ENCODE peak calls at places on chromosome 1, in ten cellular contexts. N is A549, O is H9, T is iPS DF 6.9, X is GM23248, Z is SK-N-SH, G is sigmoid colon, S is psoas muscle, E is heart right ventricle, D is Peyer's patch. P is an unnamed sample.

GRCh38 chr1:27428316-27429028 is 36.0 kb downstream of the GPR3 start:
- DNase-seq in N (no peak), O (no peak), T (no peak), X (no peak), Z (peak; percentile 60), G (peak; percentile 76), S (peak; percentile 74), E (peak; percentile 50), D (no peak), P (no peak)

GRCh38 chr1:201358596-201358995 is 18.9 kb downstream of the TNNT2 start:
- DNase-seq in N (no peak), O (no peak), T (no peak), X (peak; percentile 42), Z (no peak), G (no peak), S (peak; percentile 27), E (no peak), D (no peak), P (peak; percentile 52)

GRCh38 chr1:39431927-39432326 is 59.5 kb upstream of the BMP8A start:
- DNase-seq in N (no peak), O (no peak), T (no peak), X (no peak), Z (no peak), G (no peak), S (no peak), E (no peak), D (no peak), P (no peak)

GRCh38 chr1:222106369-222106768 is 364.5 kb upstream of the DUSP10 start:
- DNase-seq in N (no peak), O (peak; percentile 49), T (no peak), X (no peak), Z (peak; percentile 21), G (no peak), S (no peak), E (peak; percentile 27), D (no peak), P (no peak)

GRCh38 chr1:47440849-47441170 is 3.0 kb downstream of the FOXD2 start:
- DNase-seq in N (no peak), O (no peak), T (no peak), X (no peak), Z (no peak), G (no peak), S (no peak), E (no peak), D (no peak), P (peak; percentile 23)

GRCh38 chr1:154847891-154848290 is 22.2 kb downstream of the KCNN3 start:
- DNase-seq in N (no peak), O (no peak), T (no peak), X (peak; percentile 18), Z (peak; percentile 92), G (no peak), S (peak; percentile 71), E (peak; percentile 30), D (no peak), P (no peak)

GRCh38 chr1:182278144-182279054 is 113.2 kb downstream of the GLUL start:
- DNase-seq in N (no peak), O (no peak), T (no peak), X (no peak), Z (no peak), G (no peak), S (no peak), E (no peak), D (no peak), P (no peak)

GRCh38 chr1:196152086-196152485 is 456.2 kb downstream of the KCNT2 start:
- DNase-seq in N (no peak), O (no peak), T (no peak), X (no peak), Z (no peak), G (no peak), S (no peak), E (no peak), D (peak; percentile 46), P (no peak)

GRCh38 chr1:232127190-232127589 is 500.6 kb downstream of the DISC1 start:
- DNase-seq in N (peak; percentile 36), O (no peak), T (no peak), X (peak; percentile 95), Z (no peak), G (no peak), S (no peak), E (no peak), D (no peak), P (no peak)

DNA sequence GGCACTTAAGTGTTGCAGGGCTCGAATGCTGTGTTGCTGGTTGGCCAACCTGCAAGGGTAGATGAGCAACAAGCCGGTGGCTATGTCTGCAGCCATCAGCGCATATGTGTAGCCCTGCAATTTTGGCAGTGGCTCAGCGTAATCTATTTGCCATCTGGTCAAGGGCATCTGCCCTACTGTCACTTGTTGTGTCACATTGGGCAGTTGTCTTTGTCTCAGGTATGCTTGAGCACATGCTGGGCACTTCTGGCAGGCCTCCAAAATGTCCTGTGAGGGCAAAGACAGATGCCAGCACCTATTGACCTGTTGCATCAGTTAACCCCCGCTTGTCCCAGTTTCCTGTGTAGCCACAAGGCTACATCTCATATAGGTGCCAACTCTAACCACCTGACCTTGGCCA is 111.8 kb downstream of the GDAP2 start:
- DNase-seq in N (no peak), O (no peak), T (no peak), X (no peak), Z (no peak), G (no peak), S (no peak), E (no peak), D (no peak), P (no peak)
- H3K4me1 ChIP-seq in N (peaks cover 15% of the 10 kb centered on the region), O (no peaks in the 10 kb centered on the region), T (no peaks in the 10 kb centered on the region), X (peaks cover 36% of the 10 kb centered on the region), Z (peaks cover 35% of the 10 kb centered on the region), G (no peaks in the 10 kb centered on the region), S (peaks cover 14% of the 10 kb centered on the region), E (peaks cover 6% of the 10 kb centered on the region), D (peaks cover 4% of the 10 kb centered on the region), P (no peaks in the 10 kb centered on the region)

GRCh38 chr1:248838357-248839167 is 538 bp downstream of the ZNF672 start:
- DNase-seq in N (peak; percentile 71), O (peak; percentile 95), T (no peak), X (peak; percentile 96), Z (peak; percentile 85), G (peak; percentile 97), S (peak; percentile 97), E (peak; percentile 93), D (peak; percentile 97), P (peak; percentile 98)
- H3K4me1 ChIP-seq in N (peaks cover 10% of the 10 kb centered on the region), O (no peaks in the 10 kb centered on the region), T (no peaks in the 10 kb centered on the region), X (peaks cover 26% of the 10 kb centered on the region), Z (peaks cover 12% of the 10 kb centered on the region), G (no peaks in the 10 kb centered on the region), S (peaks cover 44% of the 10 kb centered on the region), E (peaks cover 60% of the 10 kb centered on the region), D (peaks cover 24% of the 10 kb centered on the region), P (peaks cover 72% of the 10 kb centered on the region)

DNA sequence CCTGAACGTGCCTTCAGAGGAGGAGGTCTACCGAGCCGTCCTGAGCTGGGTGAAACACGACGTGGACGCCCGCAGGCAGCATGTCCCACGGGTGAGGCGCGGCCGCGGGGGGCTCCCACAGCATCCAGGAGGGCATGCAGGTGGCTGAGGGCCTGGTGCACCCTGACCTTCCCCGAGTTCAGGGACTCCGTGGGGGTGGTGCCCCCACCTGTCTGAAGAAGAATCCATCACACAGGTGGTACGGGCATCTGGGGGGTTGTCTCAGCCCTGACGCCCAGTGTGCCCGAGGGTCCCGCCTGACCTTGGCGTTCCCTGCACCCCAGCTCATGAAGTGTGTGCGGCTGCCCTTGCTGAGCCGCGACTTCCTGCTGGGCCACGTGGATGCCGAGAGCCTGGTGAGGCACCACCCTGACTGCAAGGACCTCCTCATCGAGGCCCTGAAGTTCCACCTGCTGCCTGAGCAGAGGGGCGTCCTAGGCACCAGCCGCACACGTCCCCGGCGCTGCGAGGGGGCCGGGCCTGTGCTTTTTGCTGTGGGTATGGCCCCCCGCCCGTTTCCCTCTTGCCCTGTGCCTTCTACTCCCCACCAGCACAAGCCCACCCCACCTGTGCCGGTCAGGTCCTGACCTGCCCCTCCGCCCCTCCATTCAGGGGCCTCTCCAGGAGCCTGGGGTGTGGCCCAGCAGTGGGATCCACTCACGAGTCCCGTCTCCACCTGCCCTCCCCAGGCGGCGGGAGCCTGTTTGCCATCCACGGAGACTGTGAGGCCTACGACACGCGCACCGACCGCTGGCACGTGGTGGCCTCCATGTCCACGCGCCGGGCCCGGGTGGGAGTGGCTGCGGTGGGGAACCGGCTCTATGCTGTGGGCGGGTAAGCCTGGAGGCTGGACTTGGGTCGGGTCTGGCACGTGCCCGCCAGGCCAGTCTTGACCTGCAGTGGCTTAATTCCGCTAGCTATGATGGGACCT is 2.3 kb downstream of the KLHL17 start:
- DNase-seq in N (no peak), O (no peak), T (no peak), X (no peak), Z (no peak), G (no peak), S (no peak), E (no peak), D (no peak), P (no peak)
- H3K4me1 ChIP-seq in N (peaks cover 22% of the 10 kb centered on the region), O (no peaks in the 10 kb centered on the region), T (peaks cover 1% of the 10 kb centered on the region), X (peaks cover 16% of the 10 kb centered on the region), Z (peaks cover 11% of the 10 kb centered on the region), G (no peaks in the 10 kb centered on the region), S (peaks cover 28% of the 10 kb centered on the region), E (peaks cover 31% of the 10 kb centered on the region), D (peaks cover 46% of the 10 kb centered on the region), P (peaks cover 28% of the 10 kb centered on the region)

GRCh38 chr1:157803851-157804250 is 16.1 kb downstream of the FCRL1 start:
- DNase-seq in N (no peak), O (no peak), T (no peak), X (no peak), Z (no peak), G (no peak), S (no peak), E (no peak), D (peak; percentile 52), P (no peak)
- H3K4me1 ChIP-seq in N (no peaks in the 10 kb centered on the region), O (no peaks in the 10 kb centered on the region), T (no peaks in the 10 kb centered on the region), X (no peaks in the 10 kb centered on the region), Z (no peaks in the 10 kb centered on the region), G (no peaks in the 10 kb centered on the region), S (no peaks in the 10 kb centered on the region), E (no peaks in the 10 kb centered on the region), D (no peaks in the 10 kb centered on the region), P (peaks cover 63% of the 10 kb centered on the region)

GRCh38 chr1:76294470-76295194 is 220.1 kb downstream of the ST6GALNAC3 start:
- DNase-seq in N (no peak), O (no peak), T (no peak), X (no peak), Z (no peak), G (no peak), S (no peak), E (no peak), D (no peak), P (no peak)
- H3K4me1 ChIP-seq in N (no peaks in the 10 kb centered on the region), O (peaks cover 8% of the 10 kb centered on the region), T (peaks cover 3% of the 10 kb centered on the region), X (no peaks in the 10 kb centered on the region), Z (peaks cover 9% of the 10 kb centered on the region), G (no peaks in the 10 kb centered on the region), S (no peaks in the 10 kb centered on the region), E (no peaks in the 10 kb centered on the region), D (no peaks in the 10 kb centered on the region), P (no peaks in the 10 kb centered on the region)

GRCh38 chr1:226687476-226687875 is 51.6 kb downstream of the ITPKB start:
- DNase-seq in N (no peak), O (no peak), T (no peak), X (no peak), Z (no peak), G (peak; percentile 69), S (no peak), E (no peak), D (no peak), P (peak; percentile 81)
- H3K4me1 ChIP-seq in N (no peaks in the 10 kb centered on the region), O (no peaks in the 10 kb centered on the region), T (peaks cover 3% of the 10 kb centered on the region), X (no peaks in the 10 kb centered on the region), Z (peaks cover 18% of the 10 kb centered on the region), G (no peaks in the 10 kb centered on the region), S (peaks cover 71% of the 10 kb centered on the region), E (peaks cover 94% of the 10 kb centered on the region), D (peaks cover 34% of the 10 kb centered on the region), P (peaks cover 83% of the 10 kb centered on the region)

DNA sequence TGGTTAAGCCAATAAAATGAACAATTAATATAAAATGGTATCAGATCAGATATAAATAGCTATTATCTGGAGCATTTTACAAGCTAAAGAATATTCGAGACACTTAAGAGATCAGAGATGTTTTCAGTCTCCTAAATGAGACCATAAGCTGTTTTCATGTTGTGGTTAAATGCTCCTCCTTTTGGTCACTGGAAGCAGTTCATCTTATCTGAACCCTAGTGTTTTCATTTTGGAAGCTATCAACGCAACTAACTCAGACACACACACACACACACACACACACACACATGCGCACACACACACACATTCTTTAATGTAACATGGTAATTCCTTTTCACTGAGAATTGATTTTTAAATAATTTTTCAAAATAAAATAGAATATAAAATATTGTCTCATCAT is 10.0 kb upstream of the LRRC8C start:
- DNase-seq in N (no peak), O (no peak), T (no peak), X (no peak), Z (peak; percentile 31), G (no peak), S (no peak), E (no peak), D (no peak), P (no peak)
- H3K4me1 ChIP-seq in N (no peaks in the 10 kb centered on the region), O (no peaks in the 10 kb centered on the region), T (no peaks in the 10 kb centered on the region), X (no peaks in the 10 kb centered on the region), Z (no peaks in the 10 kb centered on the region), G (no peaks in the 10 kb centered on the region), S (no peaks in the 10 kb centered on the region), E (no peaks in the 10 kb centered on the region), D (no peaks in the 10 kb centered on the region), P (no peaks in the 10 kb centered on the region)